ENCODE peak calls at places on chromosomes 11 and 22, in eight cellular contexts. A, G, B, H, K, N, E and C are unnamed samples.

GRCh38 chr22:29799217-29799680 is 32.1 kb downstream of the UQCR10 start:
- DNase-seq in N (peak; percentile 85), G (peak; percentile 76), A (peak; percentile 99), B (no peak), H (peak; percentile 94), K (peak; percentile 94), E (peak; percentile 97), C (peak; percentile 91)

GRCh38 chr11:43969543-43969942 is 27.1 kb downstream of the C11orf96 start:
- DNase-seq in E (no peak), H (no peak), A (no peak), B (no peak), G (no peak), N (peak; percentile 16), K (no peak), C (no peak)

GRCh38 chr11:111334495-111335123 is 36.3 kb downstream of the POU2AF3 start:
- DNase-seq in H (no peak), K (no peak), E (no peak), B (no peak), A (no peak), G (no peak), N (no peak), C (no peak)

GRCh38 chr11:45021001-45021400 is 70.3 kb upstream of the TP53I11 start:
- DNase-seq in H (no peak), K (no peak), E (no peak), A (no peak), B (no peak), N (no peak), G (no peak), C (no peak)

GRCh38 chr11:65559951-65560537 is 1.9 kb upstream of the LTBP3 start:
- DNase-seq in B (no peak), E (no peak), G (no peak), N (peak; percentile 69), K (no peak), H (no peak), A (peak; percentile 37), C (peak; percentile 62)

GRCh38 chr11:44615041-44615513 is 49.6 kb downstream of the CD82 start:
- DNase-seq in G (no peak), A (no peak), E (no peak), B (no peak), N (no peak), K (no peak), H (no peak), C (no peak)

GRCh38 chr11:59265735-59266134 is 53.0 kb upstream of the MPEG1 start:
- DNase-seq in B (no peak), N (no peak), H (no peak), E (no peak), K (no peak), A (no peak), G (no peak), C (no peak)

GRCh38 chr11:83087035-83087434 is 15.3 kb upstream of the RAB30 start:
- DNase-seq in N (peak; percentile 6), E (no peak), H (no peak), B (no peak), A (no peak), K (no peak), G (no peak), C (no peak)

GRCh38 chr22:49964493-49965290 is 4.1 kb downstream of the PIM3 start:
- DNase-seq in G (peak; percentile 8), H (peak; percentile 63), B (no peak), K (no peak), N (no peak), A (no peak), E (peak; percentile 52), C (no peak)

GRCh38 chr22:49964136-49964492 is 3.5 kb downstream of the PIM3 start:
- DNase-seq in H (peak; percentile 62), E (no peak), G (peak; percentile 7), N (no peak), A (no peak), K (no peak), B (peak; percentile 43), C (no peak)

GRCh38 chr22:49962751-49963646 is 2.4 kb downstream of the PIM3 start:
- DNase-seq in H (peak; percentile 74), B (no peak), A (no peak), N (no peak), K (no peak), G (peak; percentile 10), E (peak; percentile 74), C (no peak)

GRCh38 chr22:49962012-49962750 is 1.6 kb downstream of the PIM3 start:
- DNase-seq in H (peak; percentile 93), E (peak; percentile 96), A (peak; percentile 89), B (peak; percentile 64), K (peak; percentile 74), G (peak; percentile 85), N (peak; percentile 96), C (peak; percentile 97)

DNA sequence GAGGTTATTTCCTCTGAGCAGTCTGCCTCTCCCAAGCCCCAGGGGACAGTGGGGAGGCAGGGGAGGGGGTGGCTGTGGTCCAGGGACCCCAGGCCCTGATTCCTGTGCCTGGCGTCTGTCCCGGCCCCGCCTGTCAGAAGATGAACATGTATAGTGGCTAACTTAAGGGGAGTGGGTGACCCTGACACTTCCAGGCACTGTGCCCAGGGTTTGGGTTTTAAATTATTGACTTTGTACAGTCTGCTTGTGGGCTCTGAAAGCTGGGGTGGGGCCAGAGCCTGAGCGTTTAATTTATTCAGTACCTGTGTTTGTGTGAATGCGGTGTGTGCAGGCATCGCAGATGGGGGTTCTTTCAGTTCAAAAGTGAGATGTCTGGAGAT is 3.1 kb downstream of the PIM3 start:
- DNase-seq in N (no peak), K (no peak), A (no peak), G (peak; percentile 5), B (no peak), H (no peak), E (peak; percentile 56), C (no peak)
- H3K4me3 ChIP-seq in N (no peak overlapping the region), K (no peak overlapping the region), A (no peak overlapping the region), G (peak overlapping the region; percentile 89), B (no peak overlapping the region), H (peak overlapping the region; percentile 93), E (peak overlapping the region; percentile 86), C (peak overlapping the region; percentile 84)

GRCh38 chr22:50696251-50696798 is 23.7 kb downstream of the SHANK3 start:
- DNase-seq in G (no peak), B (no peak), H (no peak), E (no peak), A (no peak), N (no peak), K (no peak), C (no peak)

GRCh38 chr22:50697667-50698506 is 25.3 kb downstream of the SHANK3 start:
- DNase-seq in G (no peak), E (peak; percentile 41), A (no peak), B (no peak), N (no peak), H (peak; percentile 63), K (no peak), C (no peak)

GRCh38 chr22:50695421-50696250 is 23.0 kb downstream of the SHANK3 start:
- DNase-seq in K (no peak), E (peak; percentile 21), G (no peak), H (peak; percentile 58), A (no peak), B (no peak), N (no peak), C (no peak)

GRCh38 chr22:50698546-50698945 is 25.9 kb downstream of the SHANK3 start:
- DNase-seq in B (no peak), G (no peak), K (no peak), E (peak; percentile 39), N (no peak), H (peak; percentile 63), A (no peak), C (no peak)

DNA sequence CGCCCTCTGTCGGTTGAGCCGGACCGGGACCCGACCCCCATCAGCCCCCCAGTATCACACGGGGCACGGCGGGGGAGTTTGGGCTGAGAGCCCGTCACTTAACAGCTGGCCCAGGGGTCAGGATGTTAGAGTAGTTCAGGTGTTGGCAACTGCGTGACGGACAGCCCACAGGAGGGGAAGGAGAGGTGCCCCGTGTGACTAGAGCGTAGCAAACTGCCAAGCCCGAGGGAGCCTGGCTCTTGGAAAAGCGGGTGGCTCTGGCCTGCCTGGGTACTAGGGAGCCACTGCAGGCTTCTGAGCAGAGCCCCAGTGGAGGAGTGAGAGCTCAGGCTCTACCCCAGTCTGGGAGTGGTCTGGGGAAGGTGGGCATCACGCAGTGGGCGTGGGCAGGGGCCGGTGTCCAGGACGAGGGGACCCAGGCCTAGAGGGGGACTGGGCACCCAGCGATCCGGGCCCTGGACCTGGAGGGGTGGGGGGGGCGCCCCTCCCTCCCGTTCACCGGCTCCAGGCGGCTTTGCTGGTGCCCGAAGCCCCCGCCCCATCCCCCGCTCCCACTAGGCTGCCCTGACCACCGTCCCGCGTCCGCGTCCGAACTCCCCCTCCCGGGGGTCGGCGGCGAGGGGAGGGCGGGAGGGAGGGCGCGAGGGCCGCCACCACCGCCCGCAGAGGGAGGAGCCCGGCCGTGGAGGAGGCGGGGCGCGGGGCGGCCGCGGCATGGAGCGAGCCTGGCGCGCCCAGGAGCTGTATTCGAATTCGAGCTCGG is 24.4 kb downstream of the SHANK3 start:
- DNase-seq in G (no peak), A (peak; percentile 11), E (peak; percentile 50), N (no peak), K (no peak), H (peak; percentile 65), B (no peak), C (no peak)
- TF ChIP-seq CTCF in G (no peak), A (peak; percentile 52), E (peak; percentile 34), N (peak; percentile 71), K (peak; percentile 67), H (peak; percentile 40), B (no peak), C (peak; percentile 67)

DNA sequence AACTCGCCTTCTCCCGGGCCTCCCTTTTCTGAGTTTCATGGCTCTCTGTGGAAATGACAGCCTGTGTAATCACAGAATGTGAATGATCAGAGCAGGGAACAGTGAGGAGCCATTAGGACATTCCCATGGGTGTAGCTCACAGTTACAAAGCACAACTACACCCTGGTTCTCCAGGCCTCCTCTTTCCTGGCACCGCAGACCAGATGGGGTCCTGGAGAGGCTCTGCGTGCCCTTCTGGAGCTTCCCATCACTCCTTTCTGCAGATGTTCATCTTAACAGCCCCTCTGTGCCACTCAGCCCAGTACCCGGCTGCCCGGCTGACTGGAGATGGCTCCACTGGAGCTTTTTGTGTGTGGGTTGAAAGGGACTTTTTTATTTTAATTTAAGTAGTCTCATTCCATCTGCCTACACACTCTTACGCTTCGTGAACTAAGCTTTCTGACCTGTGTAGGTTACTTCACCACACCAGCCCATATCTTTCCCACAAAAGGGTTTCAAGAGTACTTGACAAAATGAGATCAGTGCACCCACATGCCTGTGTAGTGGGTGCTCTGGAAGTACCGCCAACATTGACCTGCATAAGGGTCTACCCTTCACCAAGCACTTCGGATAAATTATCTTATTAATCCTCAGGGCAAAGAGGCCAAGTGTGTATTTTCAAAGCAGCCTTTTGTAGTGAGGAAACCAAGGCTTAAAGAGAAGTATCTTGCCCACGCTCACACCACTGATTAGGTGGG is 29.8 kb downstream of the SREBF2 start:
- DNase-seq in E (no peak), N (no peak), G (no peak), H (no peak), K (no peak), B (no peak), A (peak; percentile 12), C (peak; percentile 62)
- H3K4me3 ChIP-seq in E (no peak overlapping the region), N (no peak overlapping the region), G (no peak overlapping the region), H (no peak overlapping the region), K (no peak overlapping the region), B (no peak overlapping the region), A (no peak overlapping the region), C (no peak overlapping the region)

DNA sequence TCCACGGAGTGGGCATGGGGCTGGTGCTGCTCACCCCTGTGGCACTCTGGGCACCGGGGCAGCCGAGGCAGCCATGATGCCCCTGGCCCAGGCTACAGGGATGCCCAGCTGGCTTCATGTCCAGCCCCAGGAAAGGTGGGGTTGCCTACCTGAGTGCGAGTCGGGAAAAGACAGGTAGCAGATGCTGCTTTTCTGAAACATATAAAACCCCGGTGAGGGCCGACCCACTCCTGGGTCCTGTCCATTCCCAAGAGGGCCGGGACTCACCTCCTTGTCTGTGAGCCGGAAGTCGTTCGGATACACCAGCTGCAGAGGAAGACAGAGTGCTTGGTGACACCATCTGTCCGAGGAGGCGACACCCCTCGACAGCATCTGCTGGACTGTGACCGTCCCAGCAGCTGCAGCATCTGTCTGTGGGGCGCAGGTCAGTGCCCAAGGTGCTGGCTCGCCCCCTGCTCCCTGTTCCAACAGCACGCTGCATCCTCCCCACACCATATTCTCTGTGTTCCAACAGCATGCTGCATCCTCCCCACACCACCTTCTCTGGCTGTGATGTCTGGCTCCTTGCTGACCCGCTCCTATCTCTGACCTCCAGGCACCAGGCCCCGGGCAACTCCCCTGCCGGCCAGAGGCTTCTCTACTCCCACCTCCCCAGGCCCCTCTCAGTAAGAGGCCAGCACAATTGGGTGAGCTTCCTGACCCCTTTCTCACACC is 8.0 kb downstream of the DENND6B start:
- DNase-seq in N (no peak), A (no peak), E (no peak), G (no peak), H (peak; percentile 61), B (no peak), K (no peak), C (no peak)
- TF ChIP-seq CTCF in N (no peak), A (no peak), E (no peak), G (no peak), H (no peak), B (no peak), K (no peak), C (no peak)